ENCODE peak calls at places on chromosomes 4 and X, in six cellular contexts. One of them, this sample, is unnamed.

GRCh38 chr4:102076622-102077021 is 268.7 kb downstream of the SLC39A8 start:
- DNase-seq in prostate gland: no peak
- DNase-seq in Ammon's horn: no peak
- DNase-seq in nucleus accumbens: no peak
- DNase-seq in HCT116: no peak
- DNase-seq in GM13977: no peak
- DNase-seq in this sample: no peak

GRCh38 chr4:131509521-131509920 is 1639.6 kb upstream of the PCDH10 start:
- DNase-seq in prostate gland: no peak
- DNase-seq in Ammon's horn: no peak
- DNase-seq in nucleus accumbens: no peak
- DNase-seq in HCT116: no peak
- DNase-seq in GM13977: no peak
- DNase-seq in this sample: no peak

GRCh38 chr4:2289955-2290333 is 28.0 kb upstream of the MXD4 start:
- DNase-seq in prostate gland: no peak
- DNase-seq in Ammon's horn: no peak
- DNase-seq in nucleus accumbens: no peak
- DNase-seq in HCT116: no peak
- DNase-seq in GM13977: no peak
- DNase-seq in this sample: no peak

GRCh38 chrX:69069086-69069445 is 96.2 kb downstream of the PJA1 start:
- DNase-seq in prostate gland: no peak
- DNase-seq in Ammon's horn: no peak
- DNase-seq in nucleus accumbens: no peak
- DNase-seq in HCT116: no peak
- DNase-seq in GM13977: no peak
- DNase-seq in this sample: no peak

GRCh38 chr4:86496094-86497060 is 97.7 kb upstream of the PTPN13 start:
- DNase-seq in prostate gland: peak; percentile 20
- DNase-seq in Ammon's horn: peak; percentile 63
- DNase-seq in nucleus accumbens: no peak
- DNase-seq in HCT116: peak; percentile 35
- DNase-seq in GM13977: peak; percentile 37
- DNase-seq in this sample: peak; percentile 64

GRCh38 chr4:123381996-123382395 is 14.6 kb upstream of the SPRY1 start:
- DNase-seq in prostate gland: no peak
- DNase-seq in Ammon's horn: no peak
- DNase-seq in nucleus accumbens: no peak
- DNase-seq in HCT116: no peak
- DNase-seq in GM13977: no peak
- DNase-seq in this sample: no peak

GRCh38 chrX:153793291-153793690 is 884 bp downstream of the IDH3G start:
- DNase-seq in prostate gland: no peak
- DNase-seq in Ammon's horn: no peak
- DNase-seq in nucleus accumbens: no peak
- DNase-seq in HCT116: no peak
- DNase-seq in GM13977: no peak
- DNase-seq in this sample: no peak

GRCh38 chrX:129961180-129962083 is 21.0 kb upstream of the BCORL1 start:
- DNase-seq in prostate gland: peak; percentile 50
- DNase-seq in Ammon's horn: peak; percentile 6
- DNase-seq in nucleus accumbens: no peak
- DNase-seq in HCT116: peak; percentile 12
- DNase-seq in GM13977: peak; percentile 85
- DNase-seq in this sample: no peak

GRCh38 chr4:89226665-89227572 is 80.7 kb downstream of the GPRIN3 start:
- DNase-seq in prostate gland: peak; percentile 87
- DNase-seq in Ammon's horn: peak; percentile 92
- DNase-seq in nucleus accumbens: peak; percentile 40
- DNase-seq in HCT116: peak; percentile 82
- DNase-seq in GM13977: peak; percentile 46
- DNase-seq in this sample: peak; percentile 67

GRCh38 chr4:26388671-26389070 is 67.9 kb downstream of the RBPJ start:
- DNase-seq in prostate gland: no peak
- DNase-seq in Ammon's horn: no peak
- DNase-seq in nucleus accumbens: no peak
- DNase-seq in HCT116: no peak
- DNase-seq in GM13977: no peak
- DNase-seq in this sample: no peak

GRCh38 chr4:1105662-1106061 is 7.7 kb downstream of the RNF212 start:
- DNase-seq in prostate gland: no peak
- DNase-seq in Ammon's horn: no peak
- DNase-seq in nucleus accumbens: no peak
- DNase-seq in HCT116: no peak
- DNase-seq in GM13977: no peak
- DNase-seq in this sample: no peak